ENCODE peak calls at places on chromosome 1, in seven cellular contexts. One of them, this sample, is unnamed.

GRCh38 chr1:28190337-28190979 is 14.0 kb upstream of the PTAFR start:
- DNase-seq in cardiac muscle cell: peak; percentile 14
- DNase-seq in cardiac septum: no peak
- DNase-seq in T-helper 2 cell: no peak
- DNase-seq in activated CD4-positive, alpha-beta T cell treated with anti-CD3 and anti-CD28 coated beads, Interleukin-2, amount 10 ng/mL, durations not matched to agents 7 days and 5 days: no peak
- DNase-seq in NCI-H2171 treated with DMSO at 0.1 percent for 48 hours: no peak
- DNase-seq in CD4-positive, alpha-beta T cell: no peak
- DNase-seq in this sample: no peak

GRCh38 chr1:35707253-35708178 is 11.2 kb downstream of the C1orf216 start:
- DNase-seq in cardiac muscle cell: peak; percentile 13
- DNase-seq in cardiac septum: no peak
- DNase-seq in NCI-H2171 treated with DMSO at 0.1 percent for 48 hours: peak; percentile 63
- DNase-seq in activated CD4-positive, alpha-beta T cell treated with anti-CD3 and anti-CD28 coated beads, Interleukin-2, amount 10 ng/mL, durations not matched to agents 7 days and 5 days: peak; percentile 21
- DNase-seq in CD4-positive, alpha-beta T cell: peak; percentile 6
- DNase-seq in T-helper 2 cell: peak; percentile 26
- DNase-seq in this sample: peak; percentile 17

GRCh38 chr1:218369688-218370511 is 24.8 kb downstream of the TGFB2 start:
- DNase-seq in activated CD4-positive, alpha-beta T cell treated with anti-CD3 and anti-CD28 coated beads, Interleukin-2, amount 10 ng/mL, durations not matched to agents 7 days and 5 days: no peak
- DNase-seq in cardiac septum: no peak
- DNase-seq in CD4-positive, alpha-beta T cell: no peak
- DNase-seq in NCI-H2171 treated with DMSO at 0.1 percent for 48 hours: no peak
- DNase-seq in cardiac muscle cell: peak; percentile 87
- DNase-seq in T-helper 2 cell: no peak
- DNase-seq in this sample: peak; percentile 24

GRCh38 chr1:224497714-224498573 is 63.3 kb upstream of the WDR26 start:
- DNase-seq in CD4-positive, alpha-beta T cell: peak; percentile 42
- DNase-seq in cardiac septum: no peak
- DNase-seq in cardiac muscle cell: peak; percentile 76
- DNase-seq in T-helper 2 cell: peak; percentile 97
- DNase-seq in activated CD4-positive, alpha-beta T cell treated with anti-CD3 and anti-CD28 coated beads, Interleukin-2, amount 10 ng/mL, durations not matched to agents 7 days and 5 days: peak; percentile 72
- DNase-seq in NCI-H2171 treated with DMSO at 0.1 percent for 48 hours: peak; percentile 51
- DNase-seq in this sample: peak; percentile 91

GRCh38 chr1:235946570-235946981 is 79.9 kb upstream of the LYST start:
- DNase-seq in activated CD4-positive, alpha-beta T cell treated with anti-CD3 and anti-CD28 coated beads, Interleukin-2, amount 10 ng/mL, durations not matched to agents 7 days and 5 days: no peak
- DNase-seq in CD4-positive, alpha-beta T cell: no peak
- DNase-seq in cardiac muscle cell: no peak
- DNase-seq in cardiac septum: no peak
- DNase-seq in T-helper 2 cell: no peak
- DNase-seq in NCI-H2171 treated with DMSO at 0.1 percent for 48 hours: no peak
- DNase-seq in this sample: no peak

GRCh38 chr1:24822887-24823286 is 77.6 kb downstream of the CLIC4 start:
- DNase-seq in cardiac septum: no peak
- DNase-seq in T-helper 2 cell: no peak
- DNase-seq in CD4-positive, alpha-beta T cell: no peak
- DNase-seq in NCI-H2171 treated with DMSO at 0.1 percent for 48 hours: no peak
- DNase-seq in cardiac muscle cell: peak; percentile 36
- DNase-seq in activated CD4-positive, alpha-beta T cell treated with anti-CD3 and anti-CD28 coated beads, Interleukin-2, amount 10 ng/mL, durations not matched to agents 7 days and 5 days: no peak
- DNase-seq in this sample: no peak

GRCh38 chr1:226588484-226588883 is 39.9 kb downstream of the STUM start:
- DNase-seq in activated CD4-positive, alpha-beta T cell treated with anti-CD3 and anti-CD28 coated beads, Interleukin-2, amount 10 ng/mL, durations not matched to agents 7 days and 5 days: no peak
- DNase-seq in T-helper 2 cell: no peak
- DNase-seq in cardiac muscle cell: peak; percentile 72
- DNase-seq in NCI-H2171 treated with DMSO at 0.1 percent for 48 hours: no peak
- DNase-seq in cardiac septum: no peak
- DNase-seq in CD4-positive, alpha-beta T cell: no peak
- DNase-seq in this sample: no peak

GRCh38 chr1:26138974-26139558 is 19.8 kb upstream of the FAM110D start:
- DNase-seq in cardiac septum: no peak
- DNase-seq in T-helper 2 cell: peak; percentile 52
- DNase-seq in NCI-H2171 treated with DMSO at 0.1 percent for 48 hours: no peak
- DNase-seq in cardiac muscle cell: no peak
- DNase-seq in activated CD4-positive, alpha-beta T cell treated with anti-CD3 and anti-CD28 coated beads, Interleukin-2, amount 10 ng/mL, durations not matched to agents 7 days and 5 days: no peak
- DNase-seq in CD4-positive, alpha-beta T cell: no peak
- DNase-seq in this sample: no peak

GRCh38 chr1:60903591-60903990 is 178.8 kb upstream of the NFIA start:
- DNase-seq in T-helper 2 cell: no peak
- DNase-seq in activated CD4-positive, alpha-beta T cell treated with anti-CD3 and anti-CD28 coated beads, Interleukin-2, amount 10 ng/mL, durations not matched to agents 7 days and 5 days: no peak
- DNase-seq in CD4-positive, alpha-beta T cell: no peak
- DNase-seq in NCI-H2171 treated with DMSO at 0.1 percent for 48 hours: peak; percentile 99
- DNase-seq in cardiac muscle cell: peak; percentile 47
- DNase-seq in cardiac septum: no peak
- DNase-seq in this sample: no peak

GRCh38 chr1:21781971-21782867 is 730 bp downstream of the USP48 start:
- DNase-seq in cardiac septum: peak; percentile 78
- DNase-seq in activated CD4-positive, alpha-beta T cell treated with anti-CD3 and anti-CD28 coated beads, Interleukin-2, amount 10 ng/mL, durations not matched to agents 7 days and 5 days: peak; percentile 57
- DNase-seq in CD4-positive, alpha-beta T cell: no peak
- DNase-seq in cardiac muscle cell: peak; percentile 70
- DNase-seq in NCI-H2171 treated with DMSO at 0.1 percent for 48 hours: peak; percentile 80
- DNase-seq in T-helper 2 cell: peak; percentile 79
- DNase-seq in this sample: peak; percentile 83

GRCh38 chr1:231927431-231927830 is 300.8 kb downstream of the DISC1 start:
- DNase-seq in NCI-H2171 treated with DMSO at 0.1 percent for 48 hours: no peak
- DNase-seq in T-helper 2 cell: no peak
- DNase-seq in activated CD4-positive, alpha-beta T cell treated with anti-CD3 and anti-CD28 coated beads, Interleukin-2, amount 10 ng/mL, durations not matched to agents 7 days and 5 days: no peak
- DNase-seq in cardiac muscle cell: no peak
- DNase-seq in CD4-positive, alpha-beta T cell: no peak
- DNase-seq in cardiac septum: no peak
- DNase-seq in this sample: no peak

GRCh38 chr1:29525941-29526340 is 289.6 kb downstream of the PTPRU start:
- DNase-seq in NCI-H2171 treated with DMSO at 0.1 percent for 48 hours: no peak
- DNase-seq in cardiac septum: no peak
- DNase-seq in cardiac muscle cell: no peak
- DNase-seq in CD4-positive, alpha-beta T cell: no peak
- DNase-seq in activated CD4-positive, alpha-beta T cell treated with anti-CD3 and anti-CD28 coated beads, Interleukin-2, amount 10 ng/mL, durations not matched to agents 7 days and 5 days: no peak
- DNase-seq in T-helper 2 cell: no peak
- DNase-seq in this sample: no peak

GRCh38 chr1:40435471-40435870 is 14.8 kb upstream of the ZFP69B start:
- DNase-seq in NCI-H2171 treated with DMSO at 0.1 percent for 48 hours: no peak
- DNase-seq in cardiac septum: no peak
- DNase-seq in CD4-positive, alpha-beta T cell: no peak
- DNase-seq in activated CD4-positive, alpha-beta T cell treated with anti-CD3 and anti-CD28 coated beads, Interleukin-2, amount 10 ng/mL, durations not matched to agents 7 days and 5 days: no peak
- DNase-seq in T-helper 2 cell: no peak
- DNase-seq in cardiac muscle cell: peak; percentile 63
- DNase-seq in this sample: no peak

GRCh38 chr1:160400646-160401486 is 502 bp downstream of the VANGL2 start:
- DNase-seq in CD4-positive, alpha-beta T cell: no peak
- DNase-seq in T-helper 2 cell: no peak
- DNase-seq in activated CD4-positive, alpha-beta T cell treated with anti-CD3 and anti-CD28 coated beads, Interleukin-2, amount 10 ng/mL, durations not matched to agents 7 days and 5 days: no peak
- DNase-seq in cardiac septum: no peak
- DNase-seq in NCI-H2171 treated with DMSO at 0.1 percent for 48 hours: peak; percentile 39
- DNase-seq in cardiac muscle cell: no peak
- DNase-seq in this sample: no peak

This sample was measured in lung microvascular endothelial cell.